ENCODE peak calls at places on chromosomes 11 and 22, in nine cellular contexts. J, Y, N, S, H, E, O, U and I are unnamed samples.

GRCh38 chr11:100855466-100856067 is 168.5 kb downstream of the ARHGAP42 start:
- DNase-seq in J (no peak), Y (no peak), N (peak; percentile 61), S (no peak), H (peak; percentile 88), E (no peak), O (no peak), U (no peak), I (no peak)

GRCh38 chr11:34263462-34264186 is 94.2 kb downstream of the ABTB2 start:
- DNase-seq in J (peak; percentile 81), Y (peak; percentile 82), N (no peak), S (no peak), H (peak; percentile 40), E (peak; percentile 23), O (peak; percentile 72), U (peak; percentile 75), I (no peak)

GRCh38 chr22:48380016-48380665 is 1447.5 kb downstream of the BRD1 start:
- DNase-seq in J (no peak), Y (no peak), N (no peak), S (no peak), H (no peak), E (no peak), O (no peak), U (peak; percentile 36), I (peak; percentile 39)

GRCh38 chr22:23183107-23183698 is 2.9 kb downstream of the BCR start:
- DNase-seq in J (peak; percentile 57), Y (no peak), N (peak; percentile 79), S (no peak), H (peak; percentile 55), E (no peak), O (peak; percentile 37), U (peak; percentile 92), I (peak; percentile 69)

GRCh38 chr11:128365044-128365443 is 222.3 kb downstream of the ETS1 start:
- DNase-seq in J (no peak), Y (no peak), N (peak; percentile 55), S (peak; percentile 35), H (peak; percentile 83), E (no peak), O (no peak), U (no peak), I (no peak)

GRCh38 chr11:64879226-64879900 is 942 bp upstream of the EHD1 start:
- DNase-seq in J (peak; percentile 54), Y (no peak), N (peak; percentile 26), S (no peak), H (no peak), E (no peak), O (peak; percentile 52), U (no peak), I (no peak)

GRCh38 chr11:117993988-117994741 is 8.0 kb downstream of the IL10RA start:
- DNase-seq in J (no peak), Y (no peak), N (no peak), S (no peak), H (no peak), E (no peak), O (peak; percentile 32), U (no peak), I (no peak)

GRCh38 chr22:47029244-47030001 is 267.0 kb downstream of the TBC1D22A start:
- DNase-seq in J (peak; percentile 14), Y (no peak), N (no peak), S (no peak), H (no peak), E (no peak), O (no peak), U (no peak), I (no peak)

GRCh38 chr22:42863349-42863911 is 6.4 kb upstream of the ARFGAP3 start:
- DNase-seq in J (no peak), Y (no peak), N (peak; percentile 19), S (no peak), H (peak; percentile 65), E (no peak), O (no peak), U (no peak), I (peak; percentile 94)

GRCh38 chr11:126919147-126919823 is 81.3 kb downstream of the KIRREL3 start:
- DNase-seq in J (no peak), Y (no peak), N (no peak), S (no peak), H (no peak), E (no peak), O (no peak), U (no peak), I (no peak)

GRCh38 chr11:61339490-61339878 is 6.5 kb downstream of the TKFC start:
- DNase-seq in J (no peak), Y (no peak), N (no peak), S (no peak), H (no peak), E (no peak), O (no peak), U (no peak), I (no peak)

GRCh38 chr11:18203723-18204122 is 31.1 kb downstream of the MRGPRX4 start:
- DNase-seq in J (no peak), Y (no peak), N (peak; percentile 5), S (no peak), H (no peak), E (no peak), O (no peak), U (peak; percentile 83), I (no peak)

GRCh38 chr22:40498454-40499186 is 128.2 kb downstream of the SGSM3 start:
- DNase-seq in J (no peak), Y (no peak), N (peak; percentile 51), S (no peak), H (peak; percentile 69), E (no peak), O (no peak), U (peak; percentile 48), I (peak; percentile 88)

GRCh38 chr11:30564994-30565393 is 21.2 kb downstream of the MPPED2 start:
- DNase-seq in J (no peak), Y (no peak), N (no peak), S (no peak), H (no peak), E (no peak), O (no peak), U (no peak), I (no peak)

DNA sequence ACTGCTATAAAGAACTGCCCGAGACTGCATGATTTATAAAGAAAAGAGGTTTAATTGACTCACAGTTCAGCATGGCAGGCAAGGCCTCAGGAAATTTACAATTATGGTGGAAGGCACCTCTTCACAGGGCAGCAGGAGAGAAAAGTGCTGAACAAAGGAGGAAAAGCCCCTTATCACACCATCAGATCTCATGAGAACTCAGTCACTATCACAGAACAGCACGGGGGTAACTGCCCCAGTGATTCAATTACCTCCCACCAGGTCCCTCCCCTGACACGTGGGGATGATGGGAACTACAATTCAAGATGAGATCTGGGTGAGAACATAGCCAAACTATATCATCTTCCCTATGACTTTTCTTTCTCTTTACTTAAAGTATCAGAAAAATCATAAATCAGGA is 104.0 kb upstream of the SYN3 start:
- DNase-seq in J (no peak), Y (no peak), N (no peak), S (no peak), H (no peak), E (no peak), O (no peak), U (no peak), I (no peak)
- H3K4me3 ChIP-seq in J (no peak overlapping the region), Y (no peak overlapping the region), N (no peak overlapping the region), S (no peak overlapping the region), H (no peak overlapping the region), E (no peak overlapping the region), O (no peak overlapping the region), U (peak overlapping the region; percentile 17), I (no peak overlapping the region)

DNA sequence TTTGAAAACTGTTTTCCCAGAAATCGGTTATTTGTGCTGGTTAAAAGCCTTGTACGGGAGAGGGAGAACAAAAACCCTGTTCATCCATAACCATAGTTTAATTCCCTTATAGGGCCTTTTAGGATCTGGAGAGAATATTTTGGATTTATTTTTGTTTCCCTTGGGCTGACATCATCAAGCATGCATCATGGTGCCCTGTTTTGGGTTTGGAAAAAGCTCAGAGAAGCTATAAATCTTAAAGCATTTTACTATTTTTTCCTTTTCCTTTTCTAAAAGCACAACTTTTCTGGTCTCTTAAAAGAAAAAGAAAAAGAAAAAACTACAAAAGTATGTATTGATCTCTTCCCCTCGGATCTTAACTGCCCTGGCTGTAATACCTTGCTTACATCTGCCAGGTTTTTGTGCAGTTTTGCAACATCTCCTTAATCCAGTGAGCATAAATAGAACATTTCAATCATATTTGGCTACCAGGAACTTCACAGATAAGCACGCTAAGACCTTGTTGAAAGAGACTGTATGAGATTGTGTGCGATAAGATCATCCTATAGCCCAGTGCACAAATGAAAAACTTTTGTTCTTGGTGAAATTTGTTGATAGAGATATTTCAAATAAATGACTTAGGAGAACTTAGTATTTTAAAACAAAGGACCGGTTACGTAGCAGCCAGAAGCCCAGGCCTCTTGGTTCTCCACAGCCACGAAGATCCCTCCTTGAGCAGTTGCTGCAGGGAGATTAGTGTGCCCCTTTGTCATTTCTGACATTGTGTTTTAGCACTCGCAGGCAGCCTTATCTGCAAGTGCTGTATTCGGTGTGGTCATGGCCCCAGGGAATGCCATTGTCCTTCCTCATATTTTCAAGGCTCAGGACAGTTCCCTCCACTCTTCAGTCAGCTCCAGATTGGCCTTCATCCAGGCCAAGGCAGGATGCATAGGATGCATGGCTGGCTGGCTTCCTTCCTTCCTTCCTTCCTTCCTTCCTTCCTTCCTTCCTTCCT is 88.2 kb downstream of the ZBTB16 start:
- DNase-seq in J (peak; percentile 63), Y (no peak), N (peak; percentile 26), S (no peak), H (peak; percentile 63), E (no peak), O (no peak), U (peak; percentile 62), I (no peak)
- H3K4me1 ChIP-seq in J (peaks cover 60% of the 10 kb centered on the region), Y (peaks cover 32% of the 10 kb centered on the region), N (peaks cover 7% of the 10 kb centered on the region), S (peaks cover 13% of the 10 kb centered on the region), H (peaks cover 96% of the 10 kb centered on the region), E (peaks cover 100% of the 10 kb centered on the region), O (peaks cover 92% of the 10 kb centered on the region), U (peaks cover 3% of the 10 kb centered on the region), I (no peaks in the 10 kb centered on the region)

GRCh38 chr11:14341968-14342367 is 17.0 kb downstream of the RRAS2 start:
- DNase-seq in J (no peak), Y (no peak), N (no peak), S (no peak), H (no peak), E (no peak), O (no peak), U (no peak), I (no peak)

GRCh38 chr11:14340721-14341120 is 18.3 kb downstream of the RRAS2 start:
- DNase-seq in J (no peak), Y (no peak), N (no peak), S (no peak), H (no peak), E (no peak), O (no peak), U (no peak), I (no peak)

GRCh38 chr11:14346303-14346702 is 12.7 kb downstream of the RRAS2 start:
- DNase-seq in J (no peak), Y (no peak), N (no peak), S (no peak), H (no peak), E (no peak), O (no peak), U (no peak), I (no peak)

GRCh38 chr11:14345668-14346067 is 13.3 kb downstream of the RRAS2 start:
- DNase-seq in J (no peak), Y (no peak), N (no peak), S (no peak), H (no peak), E (no peak), O (no peak), U (no peak), I (no peak)

GRCh38 chr11:14342906-14343305 is 16.1 kb downstream of the RRAS2 start:
- DNase-seq in J (no peak), Y (no peak), N (no peak), S (no peak), H (peak; percentile 69), E (no peak), O (no peak), U (no peak), I (no peak)
- H3K4me3 ChIP-seq in J (no peak overlapping the region), Y (no peak overlapping the region), N (no peak overlapping the region), S (no peak overlapping the region), H (peak overlapping the region; percentile 32), E (no peak overlapping the region), O (no peak overlapping the region), U (no peak overlapping the region), I (no peak overlapping the region)

GRCh38 chr11:63862923-63863322 is 24.0 kb downstream of the MARK2 start:
- DNase-seq in J (no peak), Y (no peak), N (peak; percentile 26), S (peak; percentile 13), H (no peak), E (no peak), O (no peak), U (no peak), I (no peak)
- H3K4me1 ChIP-seq in J (peaks cover 28% of the 10 kb centered on the region), Y (no peaks in the 10 kb centered on the region), N (peaks cover 11% of the 10 kb centered on the region), S (peaks cover 59% of the 10 kb centered on the region), H (peaks cover 38% of the 10 kb centered on the region), E (peaks cover 32% of the 10 kb centered on the region), O (peaks cover 33% of the 10 kb centered on the region), U (peaks cover 15% of the 10 kb centered on the region), I (no peaks in the 10 kb centered on the region)